ENCODE peak calls at places on chromosome 6, in four cellular contexts. One of them, this sample, is unnamed.

GRCh38 chr6:8245736-8246135 is 143.4 kb upstream of the EEF1E1 start:
- DNase-seq in fibroblast of villous mesenchyme: no peak
- DNase-seq in coronary artery: no peak
- DNase-seq in left ventricle myocardium inferior: no peak
- DNase-seq in this sample: no peak

GRCh38 chr6:145963216-145964068 is 716 bp downstream of the SHPRH start:
- DNase-seq in fibroblast of villous mesenchyme: peak
- DNase-seq in coronary artery: no peak
- DNase-seq in left ventricle myocardium inferior: peak
- DNase-seq in this sample: peak

GRCh38 chr6:7502743-7503142 is 38.7 kb upstream of the DSP start:
- DNase-seq in fibroblast of villous mesenchyme: no peak
- DNase-seq in coronary artery: no peak
- DNase-seq in left ventricle myocardium inferior: no peak
- DNase-seq in this sample: no peak

GRCh38 chr6:42118162-42119001 is 24.0 kb downstream of the C6orf132 start:
- DNase-seq in fibroblast of villous mesenchyme: no peak
- DNase-seq in coronary artery: no peak
- DNase-seq in left ventricle myocardium inferior: peak
- DNase-seq in this sample: peak

GRCh38 chr6:157144861-157145260 is 178.5 kb downstream of the TMEM242 start:
- DNase-seq in fibroblast of villous mesenchyme: peak
- DNase-seq in coronary artery: no peak
- DNase-seq in left ventricle myocardium inferior: no peak
- DNase-seq in this sample: no peak

GRCh38 chr6:30592287-30592686 is 21.0 kb downstream of the ABCF1 start:
- DNase-seq in fibroblast of villous mesenchyme: no peak
- DNase-seq in coronary artery: no peak
- DNase-seq in left ventricle myocardium inferior: no peak
- DNase-seq in this sample: no peak

GRCh38 chr6:154341876-154342275 is 14.7 kb downstream of the IPCEF1 start:
- DNase-seq in fibroblast of villous mesenchyme: no peak
- DNase-seq in coronary artery: no peak
- DNase-seq in left ventricle myocardium inferior: no peak
- DNase-seq in this sample: no peak

GRCh38 chr6:31821301-31822037 is 6.1 kb upstream of the HSPA1B start:
- DNase-seq in fibroblast of villous mesenchyme: no peak
- DNase-seq in coronary artery: no peak
- DNase-seq in left ventricle myocardium inferior: peak
- DNase-seq in this sample: peak

GRCh38 chr6:26216015-26216885 is 129.0 kb downstream of the HFE start:
- DNase-seq in fibroblast of villous mesenchyme: peak
- DNase-seq in coronary artery: peak
- DNase-seq in left ventricle myocardium inferior: no peak
- DNase-seq in this sample: no peak

GRCh38 chr6:141925001-141925400 is 207.7 kb upstream of the GJE1 start:
- DNase-seq in fibroblast of villous mesenchyme: no peak
- DNase-seq in coronary artery: no peak
- DNase-seq in left ventricle myocardium inferior: no peak
- DNase-seq in this sample: no peak

GRCh38 chr6:52416629-52417151 is 3.5 kb upstream of the EFHC1 start:
- DNase-seq in fibroblast of villous mesenchyme: peak
- DNase-seq in coronary artery: no peak
- DNase-seq in left ventricle myocardium inferior: no peak
- DNase-seq in this sample: no peak

GRCh38 chr6:24520929-24521546 is 26.3 kb downstream of the ALDH5A1 start:
- DNase-seq in fibroblast of villous mesenchyme: peak
- DNase-seq in coronary artery: no peak
- DNase-seq in left ventricle myocardium inferior: peak
- DNase-seq in this sample: peak

GRCh38 chr6:87718662-87719433 is 16.8 kb upstream of the AKIRIN2 start:
- DNase-seq in fibroblast of villous mesenchyme: peak
- DNase-seq in coronary artery: no peak
- DNase-seq in left ventricle myocardium inferior: no peak
- DNase-seq in this sample: no peak

GRCh38 chr6:113122060-113122459 is 735.1 kb upstream of the MARCKS start:
- DNase-seq in fibroblast of villous mesenchyme: peak
- DNase-seq in coronary artery: no peak
- DNase-seq in left ventricle myocardium inferior: no peak
- DNase-seq in this sample: no peak

GRCh38 chr6:154457881-154458284 is 52.6 kb downstream of the CNKSR3 start:
- DNase-seq in fibroblast of villous mesenchyme: no peak
- DNase-seq in coronary artery: no peak
- DNase-seq in left ventricle myocardium inferior: no peak
- DNase-seq in this sample: no peak

GRCh38 chr6:168711049-168711640 is 270.2 kb downstream of the SMOC2 start:
- DNase-seq in fibroblast of villous mesenchyme: no peak
- DNase-seq in coronary artery: no peak
- DNase-seq in left ventricle myocardium inferior: no peak
- DNase-seq in this sample: no peak

GRCh38 chr6:37618916-37619605 is 78.6 kb downstream of the MDGA1 start:
- DNase-seq in fibroblast of villous mesenchyme: no peak
- DNase-seq in coronary artery: no peak
- DNase-seq in left ventricle myocardium inferior: no peak
- DNase-seq in this sample: no peak

GRCh38 chr6:111763381-111763780 is 109.9 kb downstream of the FYN start:
- DNase-seq in fibroblast of villous mesenchyme: no peak
- DNase-seq in coronary artery: no peak
- DNase-seq in left ventricle myocardium inferior: no peak
- DNase-seq in this sample: no peak

GRCh38 chr6:87943191-87943590 is 104.5 kb upstream of the SPACA1 start:
- DNase-seq in fibroblast of villous mesenchyme: no peak
- DNase-seq in coronary artery: no peak
- DNase-seq in left ventricle myocardium inferior: no peak
- DNase-seq in this sample: no peak

GRCh38 chr6:158894192-158894591 is 75.0 kb upstream of the EZR start:
- DNase-seq in fibroblast of villous mesenchyme: peak
- DNase-seq in coronary artery: no peak
- DNase-seq in left ventricle myocardium inferior: no peak
- DNase-seq in this sample: no peak

GRCh38 chr6:36848658-36849441 is 9.6 kb upstream of the CPNE5 start:
- DNase-seq in fibroblast of villous mesenchyme: peak
- DNase-seq in coronary artery: no peak
- DNase-seq in left ventricle myocardium inferior: peak
- DNase-seq in this sample: no peak

GRCh38 chr6:99613398-99613704 is 6.7 kb downstream of the PRDM13 start:
- DNase-seq in fibroblast of villous mesenchyme: peak
- DNase-seq in coronary artery: no peak
- DNase-seq in left ventricle myocardium inferior: no peak
- DNase-seq in this sample: no peak

GRCh38 chr6:110181131-110182027 is 1.2 kb downstream of the CDC40 start:
- DNase-seq in fibroblast of villous mesenchyme: peak
- DNase-seq in coronary artery: no peak
- DNase-seq in left ventricle myocardium inferior: no peak
- DNase-seq in this sample: no peak

GRCh38 chr6:134534708-134535149 is 216.8 kb upstream of the SGK1 start:
- DNase-seq in fibroblast of villous mesenchyme: no peak
- DNase-seq in coronary artery: no peak
- DNase-seq in left ventricle myocardium inferior: no peak
- DNase-seq in this sample: no peak

GRCh38 chr6:21027507-21027906 is 493.2 kb downstream of the CDKAL1 start:
- DNase-seq in fibroblast of villous mesenchyme: no peak
- DNase-seq in coronary artery: no peak
- DNase-seq in left ventricle myocardium inferior: no peak
- DNase-seq in this sample: no peak

GRCh38 chr6:42409582-42409981 is 42.1 kb downstream of the TRERF1 start:
- DNase-seq in fibroblast of villous mesenchyme: no peak
- DNase-seq in coronary artery: no peak
- DNase-seq in left ventricle myocardium inferior: no peak
- DNase-seq in this sample: no peak

GRCh38 chr6:4352731-4353130 is 217.4 kb upstream of the ECI2 start:
- DNase-seq in fibroblast of villous mesenchyme: no peak
- DNase-seq in coronary artery: no peak
- DNase-seq in left ventricle myocardium inferior: no peak
- DNase-seq in this sample: no peak
- TF ChIP-seq CTCF in fibroblast of villous mesenchyme: no peak
- TF ChIP-seq CTCF in coronary artery: no peak
- TF ChIP-seq CTCF in left ventricle myocardium inferior: no peak
- TF ChIP-seq CTCF in this sample: no peak

DNA sequence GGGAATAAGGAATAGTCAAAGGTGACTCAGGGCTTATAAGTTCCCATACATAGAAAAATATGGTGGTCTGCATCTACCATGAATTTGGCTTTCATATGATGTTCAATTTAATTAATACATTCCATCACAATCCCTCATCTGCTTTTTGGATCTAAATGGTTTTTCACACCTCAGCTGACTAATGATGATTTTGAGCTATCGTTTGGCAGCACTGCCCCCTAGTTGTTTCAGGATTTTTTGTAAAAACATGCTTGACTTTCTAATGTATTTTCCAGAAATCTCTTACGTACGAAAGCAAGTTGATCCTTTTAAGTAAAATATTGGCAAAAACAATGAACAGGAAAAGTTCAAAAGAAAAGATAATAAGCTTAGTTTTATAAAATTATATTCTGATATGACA is 408.6 kb upstream of the ADGRB3 start:
- DNase-seq in fibroblast of villous mesenchyme: no peak
- DNase-seq in coronary artery: no peak
- DNase-seq in left ventricle myocardium inferior: no peak
- DNase-seq in this sample: no peak
- TF ChIP-seq CTCF in fibroblast of villous mesenchyme: peak
- TF ChIP-seq CTCF in coronary artery: no peak
- TF ChIP-seq CTCF in left ventricle myocardium inferior: peak
- TF ChIP-seq CTCF in this sample: no peak

DNA sequence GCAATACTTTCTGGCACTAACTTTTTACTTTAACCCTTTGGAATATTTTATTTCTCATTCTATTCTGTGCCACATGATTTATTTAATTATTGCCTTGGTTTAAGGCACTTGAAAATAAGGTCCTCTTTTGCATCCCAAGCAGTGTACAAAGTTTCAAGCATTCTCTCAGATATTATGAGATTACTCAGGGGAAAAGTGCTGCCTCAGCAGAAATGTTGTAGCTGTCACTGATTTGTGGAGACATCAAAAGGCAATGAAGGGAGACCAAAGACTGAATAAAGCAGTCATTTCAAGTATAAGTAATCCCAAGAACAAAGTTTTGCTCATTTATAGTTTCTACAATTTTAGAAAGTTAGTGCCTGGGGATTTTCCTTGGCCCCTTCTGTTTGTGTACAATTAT is 253.0 kb downstream of the RNF144B start:
- DNase-seq in fibroblast of villous mesenchyme: no peak
- DNase-seq in coronary artery: no peak
- DNase-seq in left ventricle myocardium inferior: no peak
- DNase-seq in this sample: no peak
- TF ChIP-seq CTCF in fibroblast of villous mesenchyme: no peak
- TF ChIP-seq CTCF in coronary artery: no peak
- TF ChIP-seq CTCF in left ventricle myocardium inferior: no peak
- TF ChIP-seq CTCF in this sample: no peak

GRCh38 chr6:40999498-41000070 is 39.4 kb downstream of the UNC5CL start:
- DNase-seq in fibroblast of villous mesenchyme: peak
- DNase-seq in coronary artery: no peak
- DNase-seq in left ventricle myocardium inferior: peak
- DNase-seq in this sample: peak
- TF ChIP-seq CTCF in fibroblast of villous mesenchyme: peak
- TF ChIP-seq CTCF in coronary artery: no peak
- TF ChIP-seq CTCF in left ventricle myocardium inferior: peak
- TF ChIP-seq CTCF in this sample: no peak